ENCODE peak calls at places on chromosomes 1 and 21, in nine cellular contexts. V, P, N, K, C, B, X, T and Q are unnamed samples.
A peak's percentile ranks its signal among the peaks of the same experiment; 100 is the strongest.

GRCh38 chr1:212518188-212518951 is 85.7 kb downstream of the NENF start:
- DNase-seq in N (peak; percentile 59), C (no peak), P (peak; percentile 33), X (peak; percentile 30), B (no peak), T (peak; percentile 78), K (no peak), V (no peak), Q (peak; percentile 70)

GRCh38 chr1:81832573-81832972 is 31.8 kb downstream of the ADGRL2 start:
- DNase-seq in K (no peak), C (no peak), B (no peak), T (peak; percentile 83), N (peak; percentile 85), P (no peak), V (no peak), X (no peak), Q (peak; percentile 26)

GRCh38 chr21:25507522-25507921 is 99.8 kb downstream of the MRPL39 start:
- DNase-seq in P (no peak), K (no peak), X (peak; percentile 12), C (no peak), V (no peak), B (no peak), N (no peak), T (no peak), Q (no peak)

GRCh38 chr1:182995894-182996293 is 27.3 kb upstream of the LAMC1 start:
- DNase-seq in B (no peak), V (no peak), N (no peak), X (no peak), C (no peak), P (no peak), K (no peak), T (no peak), Q (no peak)

GRCh38 chr1:230280906-230281413 is 145.2 kb downstream of the PGBD5 start:
- DNase-seq in K (no peak), N (no peak), C (no peak), P (peak; percentile 11), T (no peak), V (no peak), B (no peak), X (no peak), Q (no peak)

GRCh38 chr1:84573481-84573966 is 716 bp downstream of the CTBS start:
- DNase-seq in K (no peak), B (peak; percentile 6), P (no peak), V (no peak), X (no peak), N (no peak), C (no peak), T (no peak), Q (no peak)

GRCh38 chr1:118636004-118636403 is 352.1 kb downstream of the TBX15 start:
- DNase-seq in B (no peak), T (no peak), C (no peak), X (no peak), V (no peak), K (no peak), P (no peak), N (no peak), Q (no peak)

GRCh38 chr1:112575154-112575804 is 43.7 kb downstream of the ST7L start:
- DNase-seq in V (no peak), X (peak; percentile 75), P (no peak), B (no peak), N (peak; percentile 91), K (no peak), C (no peak), T (peak; percentile 97), Q (peak; percentile 90)

GRCh38 chr1:159214149-159214760 is 9.6 kb downstream of the ACKR1 start:
- DNase-seq in K (no peak), N (peak; percentile 34), B (peak; percentile 58), P (no peak), C (peak; percentile 6), V (peak; percentile 67), X (peak; percentile 34), T (peak; percentile 35), Q (peak; percentile 29)

GRCh38 chr1:59178339-59178744 is 118.6 kb upstream of the FGGY start:
- DNase-seq in C (no peak), N (peak; percentile 93), P (peak; percentile 81), B (no peak), T (peak; percentile 89), K (no peak), X (no peak), V (no peak), Q (no peak)

GRCh38 chr1:185388815-185389214 is 71.8 kb upstream of the IVNS1ABP start:
- DNase-seq in V (no peak), K (no peak), X (no peak), N (no peak), T (no peak), B (no peak), C (no peak), P (no peak), Q (no peak)

GRCh38 chr1:227218870-227219578 is 99.3 kb downstream of the CDC42BPA start:
- DNase-seq in P (no peak), B (no peak), X (no peak), T (no peak), K (no peak), N (no peak), C (no peak), V (no peak), Q (no peak)

GRCh38 chr1:224273651-224274050 is 56.3 kb downstream of the NVL start:
- DNase-seq in C (no peak), B (no peak), X (peak; percentile 59), P (no peak), N (peak; percentile 61), K (no peak), T (peak; percentile 77), V (no peak), Q (peak; percentile 64)

GRCh38 chr1:167392200-167392696 is 126.1 kb downstream of the CD247 start:
- DNase-seq in K (no peak), B (no peak), T (no peak), C (no peak), V (no peak), N (no peak), X (no peak), P (no peak), Q (no peak)

GRCh38 chr1:64538389-64538788 is 68.5 kb downstream of the CACHD1 start:
- DNase-seq in P (no peak), K (no peak), X (no peak), B (no peak), N (no peak), C (no peak), T (no peak), V (no peak), Q (no peak)

GRCh38 chr1:64537942-64538341 is 68.0 kb downstream of the CACHD1 start:
- DNase-seq in T (no peak), B (no peak), N (no peak), X (no peak), P (no peak), K (no peak), C (no peak), V (no peak), Q (no peak)

GRCh38 chr1:64536836-64537490 is 67.0 kb downstream of the CACHD1 start:
- DNase-seq in P (no peak), T (no peak), K (no peak), N (no peak), X (no peak), C (no peak), V (no peak), B (no peak), Q (no peak)

GRCh38 chr1:64539279-64539678 is 69.3 kb downstream of the CACHD1 start:
- DNase-seq in V (no peak), N (no peak), X (no peak), T (no peak), K (no peak), B (no peak), P (no peak), C (no peak), Q (no peak)

GRCh38 chr1:64536217-64536835 is 66.4 kb downstream of the CACHD1 start:
- DNase-seq in N (no peak), K (no peak), V (no peak), B (no peak), T (no peak), P (no peak), X (no peak), C (no peak), Q (no peak)
- TF ChIP-seq CTCF in N (no peak), K (no peak), V (no peak), B (no peak), T (no peak), P (no peak), X (no peak), C (no peak), Q (no peak)

GRCh38 chr1:54906586-54906985 is 19.6 kb upstream of the DHCR24 start:
- DNase-seq in T (no peak), C (no peak), X (no peak), P (no peak), V (no peak), K (no peak), N (no peak), B (no peak), Q (no peak)
- TF ChIP-seq CTCF in T (no peak), C (no peak), X (no peak), P (no peak), V (no peak), K (no peak), N (no peak), B (no peak), Q (no peak)

GRCh38 chr1:2445162-2445822 is 30.8 kb upstream of the PLCH2 start:
- DNase-seq in V (no peak), X (no peak), C (no peak), T (no peak), B (no peak), P (no peak), N (no peak), K (no peak), Q (no peak)

GRCh38 chr1:2442676-2443075 is 30.3 kb upstream of the PEX10 start:
- DNase-seq in K (no peak), P (no peak), C (no peak), B (no peak), T (no peak), X (no peak), N (no peak), V (no peak), Q (no peak)

GRCh38 chr1:2444138-2444591 is 31.8 kb upstream of the PEX10 start:
- DNase-seq in B (no peak), N (no peak), X (no peak), K (no peak), T (no peak), P (no peak), C (no peak), V (no peak), Q (no peak)

GRCh38 chr1:2441746-2442145 is 29.4 kb upstream of the PEX10 start:
- DNase-seq in V (no peak), P (no peak), T (no peak), X (no peak), K (no peak), B (no peak), C (no peak), N (no peak), Q (no peak)

GRCh38 chr1:2443285-2444137 is 31.1 kb upstream of the PEX10 start:
- DNase-seq in B (no peak), K (no peak), N (no peak), X (no peak), V (peak; percentile 69), C (no peak), T (no peak), P (no peak), Q (no peak)
- TF ChIP-seq CTCF in B (no peak), K (no peak), N (peak; percentile 35), X (peak; percentile 3), V (no peak), C (no peak), T (peak; percentile 5), P (no peak), Q (peak; percentile 44)

DNA sequence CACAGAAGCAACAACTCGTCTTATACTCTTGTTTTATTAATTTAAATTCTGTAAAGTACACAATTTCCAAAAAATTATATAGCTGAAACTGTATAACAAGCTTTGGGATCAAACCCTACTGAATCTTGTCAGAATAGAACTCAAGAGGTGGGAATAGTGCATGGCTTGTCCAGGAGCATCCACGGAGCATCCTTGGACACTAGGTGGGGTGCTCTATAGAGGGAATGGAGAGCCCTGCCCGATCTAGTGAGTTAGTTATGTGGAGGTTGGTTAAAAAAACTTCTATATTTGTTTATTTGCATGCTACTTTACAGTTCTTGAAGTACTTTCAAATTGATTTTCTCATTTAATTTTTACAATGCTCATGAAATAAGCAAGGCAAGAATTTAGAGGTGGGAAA is 28.3 kb downstream of the ROR1 start:
- DNase-seq in T (no peak), P (no peak), K (no peak), V (no peak), B (no peak), N (no peak), X (no peak), C (no peak), Q (no peak)
- TF ChIP-seq CTCF in T (no peak), P (no peak), K (no peak), V (no peak), B (no peak), N (peak; percentile 8), X (no peak), C (no peak), Q (no peak)